ENCODE peak calls at places on chromosomes 7 and 10, in five cellular contexts. O is heart right ventricle, I is left ventricle myocardium inferior, X is LNCaP clone FGC, T is Calu3. P is an unnamed sample.

GRCh38 chr10:70743879-70744278 is 41.3 kb downstream of the TBATA start:
- DNase-seq in O (no peak), T (no peak), I (no peak), X (no peak), P (no peak)

GRCh38 chr7:106553446-106553836 is 107.5 kb downstream of the CCDC71L start:
- DNase-seq in X (no peak), I (no peak), T (no peak), O (no peak), P (no peak)

GRCh38 chr7:128903621-128904361 is 6.7 kb downstream of the KCP start:
- DNase-seq in O (no peak), I (no peak), X (no peak), T (no peak), P (peak; percentile 4)

GRCh38 chr7:41292457-41292856 is 410.4 kb downstream of the INHBA start:
- DNase-seq in I (no peak), T (no peak), O (no peak), X (peak; percentile 47), P (no peak)

GRCh38 chr7:28627263-28627653 is 214.9 kb downstream of the CREB5 start:
- DNase-seq in O (no peak), X (no peak), T (no peak), I (no peak), P (no peak)

GRCh38 chr10:71001470-71001869 is 113.1 kb upstream of the PCBD1 start:
- DNase-seq in O (no peak), I (no peak), X (no peak), T (no peak), P (no peak)

GRCh38 chr7:74554178-74554577 is 100.5 kb downstream of the GTF2IRD1 start:
- DNase-seq in T (no peak), X (no peak), O (no peak), I (no peak), P (no peak)

GRCh38 chr10:117929321-117930067 is 117.2 kb downstream of the RAB11FIP2 start:
- DNase-seq in X (no peak), I (no peak), T (no peak), O (no peak), P (no peak)

GRCh38 chr10:51748959-51749358 is 49.6 kb upstream of the CSTF2T start:
- DNase-seq in O (no peak), X (no peak), T (no peak), I (no peak), P (no peak)

GRCh38 chr7:129376778-129377700 is 57.2 kb upstream of the STRIP2 start:
- DNase-seq in O (no peak), T (peak; percentile 33), X (no peak), I (no peak), P (peak; percentile 24)

GRCh38 chr7:82755705-82756551 is 312.4 kb upstream of the CACNA2D1 start:
- DNase-seq in I (no peak), O (no peak), T (no peak), X (no peak), P (no peak)

GRCh38 chr10:78777466-78778256 is 291.1 kb upstream of the ZMIZ1 start:
- DNase-seq in X (peak; percentile 61), O (peak; percentile 57), I (peak; percentile 73), T (no peak), P (no peak)

GRCh38 chr7:1569016-1569415 is 816 bp downstream of the PSMG3 start:
- DNase-seq in I (no peak), O (no peak), X (no peak), T (peak; percentile 61), P (no peak)

GRCh38 chr10:127824826-127825225 is 67.9 kb downstream of the CLRN3 start:
- DNase-seq in I (no peak), T (no peak), O (no peak), X (no peak), P (no peak)
- TF ChIP-seq CTCF in I (no peak), T (no peak), O (no peak), X (no peak), P (no peak)

DNA sequence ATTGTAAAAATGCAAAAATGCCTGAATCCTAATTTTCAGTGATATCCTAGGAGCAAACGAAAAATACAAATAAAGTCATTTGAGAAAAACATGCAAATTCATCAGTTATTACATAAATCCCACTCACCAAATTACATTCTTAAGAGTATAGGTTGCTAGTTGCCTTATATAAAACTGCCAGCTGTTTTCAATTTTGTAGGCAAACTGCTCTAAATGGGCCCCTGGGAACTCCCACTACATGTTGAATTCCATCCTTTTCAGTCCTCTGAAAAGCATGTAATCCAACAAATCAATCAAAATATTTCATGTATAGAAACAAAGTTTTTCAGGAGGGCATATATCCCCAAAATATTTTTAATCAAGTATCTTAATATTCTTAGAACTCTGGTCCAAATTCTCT is 2.1 kb upstream of the JMJD1C start:
- DNase-seq in X (no peak), T (no peak), O (no peak), I (no peak), P (no peak)
- TF ChIP-seq CTCF in X (no peak), T (no peak), O (no peak), I (no peak), P (no peak)

GRCh38 chr7:95694334-95694733 is 78.0 kb upstream of the DYNC1I1 start:
- DNase-seq in T (no peak), O (no peak), I (no peak), X (no peak), P (no peak)
- TF ChIP-seq CTCF in T (no peak), O (no peak), I (no peak), X (no peak), P (no peak)

GRCh38 chr7:3187378-3188040 is 113.5 kb upstream of the SDK1 start:
- DNase-seq in I (no peak), X (no peak), T (no peak), O (no peak), P (no peak)
- TF ChIP-seq CTCF in I (no peak), X (no peak), T (no peak), O (no peak), P (no peak)

GRCh38 chr7:122298131-122298530 is 6.4 kb downstream of the FEZF1 start:
- DNase-seq in T (no peak), I (no peak), O (no peak), X (no peak), P (no peak)
- TF ChIP-seq CTCF in T (no peak), I (no peak), O (no peak), X (no peak), P (no peak)

GRCh38 chr7:151059362-151060112 is at the start of gene SLC4A2:
- DNase-seq in X (no peak), T (peak; percentile 89), I (peak; percentile 86), O (peak; percentile 86), P (peak; percentile 96)
- TF ChIP-seq CTCF in X (peak; percentile 29), T (peak; percentile 85), I (peak; percentile 60), O (peak; percentile 15), P (peak; percentile 59)

DNA sequence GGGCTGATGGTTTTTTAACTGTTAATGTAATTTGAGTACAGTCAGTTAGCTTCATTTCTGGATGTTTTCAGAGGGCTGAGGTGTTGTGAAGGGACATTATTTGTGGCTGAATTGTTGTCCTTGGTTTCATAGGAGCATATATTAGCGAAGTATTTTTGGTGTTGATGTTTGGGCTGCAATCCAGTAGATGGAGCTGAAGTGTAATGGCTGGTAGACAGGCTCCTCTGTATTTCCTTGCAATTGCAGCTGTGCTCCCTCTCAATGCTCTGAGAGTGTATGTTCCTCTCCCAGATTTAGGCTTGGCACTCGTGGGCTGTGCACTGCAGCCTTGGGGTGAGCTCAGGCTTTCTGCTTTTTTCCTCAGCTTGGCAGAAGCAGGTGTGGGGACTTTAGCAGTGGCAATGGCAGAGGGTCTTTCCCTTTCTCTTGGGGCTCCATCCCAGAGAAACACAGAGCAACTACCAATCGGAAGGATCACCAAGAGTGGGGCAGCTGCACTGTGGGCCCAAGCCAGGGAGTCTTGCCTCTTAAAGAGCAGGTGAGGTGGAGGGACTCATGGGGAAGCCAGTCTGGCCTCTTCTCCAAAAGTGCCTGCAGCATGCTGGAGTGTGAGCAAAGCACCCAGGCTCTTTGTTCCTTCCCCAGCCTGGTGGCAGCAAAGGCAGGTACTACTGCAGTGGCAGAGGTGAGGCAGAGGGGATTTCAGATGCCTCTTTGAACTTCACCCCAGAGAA is 544.4 kb downstream of the SH2D4B start:
- DNase-seq in X (no peak), O (no peak), I (no peak), T (no peak), P (no peak)
- TF ChIP-seq CTCF in X (peak; percentile 49), O (no peak), I (no peak), T (peak; percentile 29), P (peak; percentile 60)

GRCh38 chr10:124532788-124533187 is 71.2 kb downstream of the LHPP start:
- DNase-seq in I (no peak), T (no peak), O (no peak), X (no peak), P (no peak)

GRCh38 chr10:124530816-124531215 is 69.2 kb downstream of the LHPP start:
- DNase-seq in X (no peak), T (no peak), O (no peak), I (no peak), P (no peak)

GRCh38 chr10:124533266-124533665 is 71.6 kb downstream of the LHPP start:
- DNase-seq in T (no peak), X (no peak), O (no peak), I (no peak), P (no peak)

GRCh38 chr10:124530215-124530665 is 68.6 kb downstream of the LHPP start:
- DNase-seq in I (peak; percentile 87), T (peak; percentile 85), O (peak; percentile 90), X (peak; percentile 31), P (peak; percentile 94)

DNA sequence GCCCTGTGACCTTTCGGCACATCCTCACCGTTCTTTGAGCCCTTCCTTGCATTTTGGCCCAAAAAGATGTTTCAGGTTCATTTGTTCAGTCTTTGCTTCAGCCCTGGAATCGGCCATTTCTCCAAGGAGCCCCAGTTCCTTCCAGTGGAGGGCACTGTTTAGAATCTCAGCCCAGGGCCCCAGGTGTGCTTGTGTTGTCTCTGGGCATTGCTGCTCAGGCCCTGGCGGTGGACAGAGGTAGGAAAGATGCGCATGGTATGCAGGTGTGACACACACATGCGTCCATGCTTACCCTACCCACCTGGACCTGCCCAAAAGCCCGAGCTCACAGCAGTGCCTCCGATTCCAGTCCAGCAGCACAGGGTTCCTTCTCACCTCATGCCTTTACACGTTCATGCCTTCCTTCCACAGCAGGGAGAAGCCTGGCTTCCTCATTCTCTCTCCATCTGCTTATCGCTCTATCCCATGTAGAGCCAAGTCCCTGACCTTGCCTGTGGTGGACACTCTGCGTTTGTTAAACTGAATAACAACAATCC is 70.6 kb downstream of the LHPP start:
- DNase-seq in X (no peak), I (no peak), T (peak; percentile 46), O (no peak), P (peak; percentile 53)
- TF ChIP-seq CTCF in X (peak; percentile 40), I (no peak), T (no peak), O (no peak), P (peak; percentile 32)

GRCh38 chr10:119308089-119308488 is 100.7 kb downstream of the GRK5 start:
- DNase-seq in T (no peak), O (no peak), X (no peak), I (no peak), P (no peak)
- TF ChIP-seq CTCF in T (no peak), O (no peak), X (no peak), I (no peak), P (no peak)

GRCh38 chr7:6718124-6718523 is 11.4 kb upstream of the ZNF12 start:
- DNase-seq in I (no peak), X (no peak), O (no peak), T (no peak), P (no peak)
- TF ChIP-seq CTCF in I (peak; percentile 11), X (peak; percentile 10), O (no peak), T (no peak), P (peak; percentile 19)